ENCODE peak calls at places on chromosomes 16 and 17, in seven cellular contexts. I is left ventricle myocardium inferior, M is omental fat pad, U is hepatocyte, V is esophagus muscularis mucosa, R is progenitor cell of endocrine pancreas, L is tibial artery. A is an unnamed sample.

GRCh38 chr17:27502526-27503324 is 46.5 kb downstream of the KSR1 start:
- DNase-seq in I (peak; percentile 29), M (no peak), U (no peak), V (no peak), R (no peak), L (no peak), A (no peak)

GRCh38 chr16:31323959-31324629 is 30.9 kb upstream of the ITGAX start:
- DNase-seq in I (no peak), M (no peak), U (no peak), V (no peak), R (no peak), L (no peak), A (no peak)

GRCh38 chr17:41782142-41782541 is 4.4 kb downstream of the JUP start:
- DNase-seq in I (peak; percentile 84), M (no peak), U (no peak), V (no peak), R (no peak), L (peak; percentile 76), A (no peak)

GRCh38 chr17:6394055-6394454 is 40.9 kb downstream of the AIPL1 start:
- DNase-seq in I (no peak), M (no peak), U (no peak), V (no peak), R (no peak), L (peak; percentile 24), A (no peak)

GRCh38 chr17:74803971-74804370 is 27.8 kb upstream of the NAT9 start:
- DNase-seq in I (no peak), M (no peak), U (no peak), V (no peak), R (no peak), L (no peak), A (no peak)

GRCh38 chr17:59764292-59764741 is 56.9 kb downstream of the VMP1 start:
- DNase-seq in I (no peak), M (no peak), U (no peak), V (no peak), R (no peak), L (no peak), A (no peak)

GRCh38 chr16:48117217-48118105 is 38.3 kb downstream of the ABCC12 start:
- DNase-seq in I (peak; percentile 26), M (no peak), U (peak; percentile 64), V (no peak), R (peak; percentile 85), L (no peak), A (peak; percentile 87)

GRCh38 chr17:64682261-64683181 is 20.4 kb upstream of the SMURF2 start:
- DNase-seq in I (no peak), M (no peak), U (no peak), V (no peak), R (no peak), L (no peak), A (no peak)

GRCh38 chr17:29108806-29109476 is 66.0 kb downstream of the PIPOX start:
- DNase-seq in I (no peak), M (no peak), U (no peak), V (no peak), R (peak; percentile 39), L (no peak), A (no peak)

GRCh38 chr17:80107231-80108021 is 6.0 kb downstream of the GAA start:
- DNase-seq in I (no peak), M (no peak), U (peak; percentile 3), V (no peak), R (no peak), L (peak; percentile 57), A (no peak)

GRCh38 chr17:16275024-16275423 is 58.0 kb downstream of the PIGL start:
- DNase-seq in I (no peak), M (no peak), U (no peak), V (no peak), R (no peak), L (no peak), A (no peak)

GRCh38 chr17:4297351-4297750 is 33.6 kb upstream of the ANKFY1 start:
- DNase-seq in I (no peak), M (no peak), U (no peak), V (no peak), R (no peak), L (no peak), A (no peak)

GRCh38 chr17:74325743-74326379 is at the start of gene KIF19:
- DNase-seq in I (peak; percentile 56), M (no peak), U (peak; percentile 70), V (no peak), R (peak; percentile 26), L (no peak), A (no peak)

GRCh38 chr16:53904533-53904932 is 200.6 kb downstream of the FTO start:
- DNase-seq in I (no peak), M (no peak), U (peak; percentile 14), V (no peak), R (no peak), L (no peak), A (no peak)

GRCh38 chr16:74622005-74622404 is 15.1 kb upstream of the GLG1 start:
- DNase-seq in I (no peak), M (no peak), U (no peak), V (no peak), R (no peak), L (peak; percentile 20), A (no peak)

GRCh38 chr17:21094298-21094704 is 32.5 kb upstream of the DHRS7B start:
- DNase-seq in I (no peak), M (no peak), U (peak; percentile 52), V (no peak), R (no peak), L (no peak), A (no peak)

GRCh38 chr16:15492091-15492740 is 57.8 kb downstream of the BMERB1 start:
- DNase-seq in I (no peak), M (no peak), U (no peak), V (no peak), R (no peak), L (no peak), A (no peak)

GRCh38 chr17:17043668-17044226 is 1.5 kb downstream of the MPRIP start:
- DNase-seq in I (no peak), M (no peak), U (no peak), V (no peak), R (no peak), L (peak; percentile 61), A (no peak)

GRCh38 chr17:16652847-16653366 is 743 bp downstream of the ZNF624 start:
- DNase-seq in I (no peak), M (no peak), U (no peak), V (no peak), R (no peak), L (no peak), A (no peak)

GRCh38 chr16:46689492-46690280 is at the start of gene ORC6:
- DNase-seq in I (peak; percentile 98), M (peak; percentile 99), U (peak; percentile 98), V (peak; percentile 100), R (peak; percentile 93), L (peak; percentile 98), A (peak; percentile 99)
- TF ChIP-seq CTCF in I (no peak), M (no peak), U (peak; percentile 62), V (no peak), R (peak; percentile 58), L (peak; percentile 27), A (peak; percentile 65)

GRCh38 chr17:352421-353212 is at the start of gene RPH3AL:
- DNase-seq in I (no peak), M (no peak), U (peak; percentile 87), V (no peak), R (peak; percentile 49), L (no peak), A (no peak)
- TF ChIP-seq CTCF in I (no peak), M (no peak), U (no peak), V (no peak), R (no peak), L (no peak), A (no peak)

GRCh38 chr17:72434581-72434980 is 313.8 kb downstream of the SOX9 start:
- DNase-seq in I (no peak), M (no peak), U (no peak), V (no peak), R (no peak), L (no peak), A (no peak)
- TF ChIP-seq CTCF in I (no peak), M (no peak), U (no peak), V (no peak), R (no peak), L (no peak), A (no peak)

GRCh38 chr17:78206298-78206697 is 7.8 kb upstream of the BIRC5 start:
- DNase-seq in I (no peak), M (no peak), U (no peak), V (no peak), R (no peak), L (no peak), A (no peak)
- TF ChIP-seq CTCF in I (no peak), M (no peak), U (no peak), V (peak; percentile 10), R (no peak), L (no peak), A (no peak)

GRCh38 chr16:67246945-67247697 is at the start of gene FHOD1:
- DNase-seq in I (peak; percentile 99), M (peak; percentile 96), U (peak; percentile 97), V (peak; percentile 99), R (peak; percentile 92), L (peak; percentile 99), A (peak; percentile 99)
- TF ChIP-seq CTCF in I (no peak), M (no peak), U (no peak), V (peak; percentile 7), R (no peak), L (no peak), A (no peak)

GRCh38 chr17:82878545-82878944 is 38.7 kb upstream of the ZNF750 start:
- DNase-seq in I (peak; percentile 5), M (no peak), U (no peak), V (no peak), R (no peak), L (no peak), A (no peak)

GRCh38 chr17:82876149-82876548 is 36.3 kb upstream of the ZNF750 start:
- DNase-seq in I (no peak), M (no peak), U (peak; percentile 72), V (no peak), R (no peak), L (no peak), A (no peak)

GRCh38 chr17:82875418-82875856 is 35.6 kb upstream of the ZNF750 start:
- DNase-seq in I (no peak), M (no peak), U (peak; percentile 72), V (no peak), R (peak; percentile 42), L (no peak), A (no peak)

GRCh38 chr17:82879241-82879640 is 39.4 kb upstream of the ZNF750 start:
- DNase-seq in I (peak; percentile 12), M (no peak), U (no peak), V (no peak), R (no peak), L (no peak), A (no peak)

DNA sequence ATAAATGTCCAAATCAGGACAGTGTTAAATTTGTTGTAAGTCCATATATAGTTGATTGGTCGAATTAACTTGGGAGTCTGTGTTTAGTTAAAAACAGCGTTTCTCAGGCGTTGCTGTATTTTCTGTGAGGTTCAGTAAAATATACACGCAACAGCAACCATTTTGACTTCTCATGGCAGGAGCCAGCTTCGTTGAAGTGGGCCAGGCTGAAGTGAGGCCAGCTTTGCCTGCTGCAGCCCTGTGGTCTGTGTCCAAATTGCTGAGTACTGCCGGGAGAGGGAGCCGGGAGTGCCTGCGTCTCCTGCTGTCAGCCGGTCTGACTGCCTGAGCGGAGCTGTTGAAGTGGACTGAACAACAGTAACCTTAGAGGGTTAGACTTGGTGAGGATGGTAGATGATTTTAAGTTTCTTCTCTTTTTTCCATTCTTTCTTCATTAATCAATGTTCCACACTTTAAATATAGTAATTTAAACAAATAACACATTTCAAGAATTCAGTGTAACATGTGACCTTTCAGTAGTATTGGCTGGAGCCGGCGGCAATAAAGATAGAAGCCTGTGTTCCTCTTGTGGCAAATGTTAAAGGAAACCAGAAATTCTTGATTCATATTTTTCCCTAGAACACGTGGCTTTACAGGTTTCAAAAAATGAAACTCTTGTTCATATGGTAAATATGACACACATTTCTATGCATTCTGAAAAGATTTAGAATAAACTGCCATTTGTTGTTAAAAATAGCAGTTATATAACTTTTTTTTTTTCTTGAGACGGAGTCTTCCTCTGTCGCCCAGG is 37.0 kb upstream of the ZNF750 start:
- DNase-seq in I (peak; percentile 78), M (no peak), U (peak; percentile 83), V (no peak), R (peak; percentile 38), L (peak; percentile 92), A (no peak)
- TF ChIP-seq CTCF in I (peak; percentile 67), M (no peak), U (peak; percentile 50), V (peak; percentile 50), R (peak; percentile 49), L (peak; percentile 67), A (peak; percentile 68)

A was measured in osteocyte.